ENCODE peak calls at places on chromosomes 11 and 22, in ten cellular contexts. E is stomach, Y is prostate gland, H is breast epithelium, I is HepG2, K is H1, S is endothelial cell of umbilical vein, F is suprapubic skin, U is HCT116, T is transverse colon. G is an unnamed sample.
A peak's percentile ranks its signal among the peaks of the same experiment; 100 is the strongest.

GRCh38 chr11:43367382-43368178 is 8.9 kb downstream of the TTC17 start:
- DNase-seq in T (no peak), I (no peak), K (no peak), E (no peak), F (no peak), S (no peak), Y (no peak), U (no peak), H (no peak), G (no peak)

GRCh38 chr22:21626735-21627469 is 2.9 kb downstream of the YDJC start:
- DNase-seq in F (no peak), S (no peak), I (no peak), H (no peak), Y (no peak), U (no peak), E (no peak), K (no peak), T (no peak), G (no peak)

GRCh38 chr22:25051073-25051472 is 98.6 kb downstream of the KIAA1671 start:
- DNase-seq in Y (no peak), H (no peak), F (no peak), E (no peak), K (no peak), I (no peak), S (no peak), U (peak; percentile 23), T (no peak), G (no peak)

GRCh38 chr11:11992257-11992690 is 16.2 kb downstream of the DKK3 start:
- DNase-seq in H (no peak), S (no peak), K (no peak), I (peak; percentile 84), T (no peak), U (no peak), E (peak; percentile 56), F (no peak), Y (no peak), G (no peak)

GRCh38 chr11:62752994-62753735 is 795 bp downstream of the ZBTB3 start:
- DNase-seq in K (no peak), U (no peak), F (no peak), S (no peak), E (no peak), H (no peak), I (no peak), Y (no peak), T (no peak), G (peak; percentile 82)

GRCh38 chr11:130737866-130738431 is 178.3 kb downstream of the SNX19 start:
- DNase-seq in E (peak; percentile 43), U (no peak), I (no peak), Y (no peak), K (no peak), T (no peak), H (no peak), F (no peak), S (peak; percentile 88), G (peak; percentile 47)

GRCh38 chr22:25395915-25396314 is 168.6 kb upstream of the GRK3 start:
- DNase-seq in T (no peak), Y (no peak), F (no peak), K (no peak), H (no peak), U (no peak), I (peak; percentile 91), E (no peak), S (no peak), G (no peak)

GRCh38 chr22:36977401-36977861 is 41.8 kb downstream of the TST start:
- DNase-seq in K (peak; percentile 57), F (peak; percentile 76), E (peak; percentile 67), S (peak; percentile 19), H (peak; percentile 30), I (peak; percentile 41), Y (peak; percentile 17), U (no peak), T (peak; percentile 86), G (peak; percentile 94)

GRCh38 chr11:41578421-41579047 is 119.1 kb upstream of the LRRC4C start:
- DNase-seq in I (no peak), F (no peak), U (no peak), H (no peak), Y (no peak), T (no peak), S (no peak), E (no peak), K (no peak), G (no peak)

GRCh38 chr22:47165338-47165931 is 403.0 kb downstream of the TBC1D22A start:
- DNase-seq in T (peak; percentile 5), S (no peak), E (no peak), K (no peak), H (no peak), Y (no peak), F (peak; percentile 57), I (no peak), U (no peak), G (peak; percentile 63)

GRCh38 chr11:126914941-126915340 is 85.6 kb downstream of the KIRREL3 start:
- DNase-seq in F (no peak), E (no peak), I (no peak), U (no peak), S (no peak), H (no peak), T (no peak), Y (no peak), K (no peak), G (no peak)

GRCh38 chr11:96760815-96761214 is 371.0 kb downstream of the JRKL start:
- DNase-seq in T (no peak), S (no peak), Y (no peak), I (no peak), H (no peak), E (no peak), U (no peak), K (no peak), F (no peak), G (no peak)

GRCh38 chr11:117198613-117199012 is 557 bp upstream of the TAGLN start:
- DNase-seq in T (no peak), S (no peak), E (no peak), Y (no peak), H (no peak), F (no peak), I (no peak), U (no peak), K (no peak), G (no peak)

DNA sequence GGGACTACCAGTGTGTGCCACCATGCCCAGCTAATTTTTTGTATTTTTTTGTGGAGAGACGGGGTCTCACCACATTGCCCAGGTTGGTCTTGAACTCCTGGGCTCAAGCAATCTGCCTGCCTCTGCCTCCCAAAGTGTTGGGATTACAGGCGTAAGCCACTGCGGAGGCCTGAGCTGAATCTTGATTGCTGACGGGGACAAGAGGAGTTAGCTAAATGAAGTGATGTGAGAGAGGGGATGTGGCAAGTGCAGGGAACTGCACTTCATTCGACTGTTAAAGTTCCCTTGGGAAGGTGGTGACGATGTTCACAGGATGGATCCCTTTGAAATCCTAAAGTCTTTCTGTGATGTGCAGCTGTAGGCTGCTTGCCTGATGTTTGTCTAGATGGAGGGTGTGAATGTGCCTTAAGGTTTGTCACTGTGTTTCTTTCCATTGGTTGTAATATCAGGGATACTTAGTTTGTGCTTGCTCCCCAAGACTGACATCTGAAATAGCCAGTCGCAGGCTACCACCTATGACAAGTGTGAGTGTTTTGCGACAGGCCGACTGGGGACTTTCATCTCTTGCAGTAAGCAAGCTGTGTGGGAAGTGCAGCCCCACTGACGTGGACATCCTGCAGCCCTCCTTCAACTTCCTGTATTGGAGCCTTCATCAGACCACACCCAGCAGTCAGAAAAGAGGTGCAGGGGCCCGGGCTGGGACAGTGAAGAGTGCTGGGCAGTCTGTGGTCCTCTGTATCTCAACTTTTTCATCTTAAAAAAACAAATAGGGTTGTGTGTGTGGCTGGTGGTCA is 19.6 kb upstream of the CCDC134 start:
- DNase-seq in Y (no peak), K (no peak), U (no peak), T (peak; percentile 81), E (peak; percentile 67), I (peak; percentile 56), S (peak; percentile 49), H (peak; percentile 27), F (peak; percentile 80), G (peak; percentile 97)
- TF ChIP-seq POLR2A in Y (no peak), K (no peak), U (no peak), T (peak; percentile 61), E (no peak), I (no peak), S (no peak), H (no peak), F (no peak), G (peak; percentile 61)

GRCh38 chr11:10394229-10395100 is 60.6 kb upstream of the AMPD3 start:
- DNase-seq in F (no peak), U (no peak), T (no peak), E (no peak), K (no peak), S (no peak), H (no peak), Y (no peak), I (peak; percentile 62), G (no peak)
- H3K4me1 ChIP-seq in F (peaks cover 11% of the 10 kb centered on the region), U (peaks cover 8% of the 10 kb centered on the region), T (no peaks in the 10 kb centered on the region), E (no peaks in the 10 kb centered on the region), K (no peaks in the 10 kb centered on the region), S (no peaks in the 10 kb centered on the region), H (no peaks in the 10 kb centered on the region), Y (no peaks in the 10 kb centered on the region), I (peaks cover 11% of the 10 kb centered on the region), G (peaks cover 8% of the 10 kb centered on the region)

DNA sequence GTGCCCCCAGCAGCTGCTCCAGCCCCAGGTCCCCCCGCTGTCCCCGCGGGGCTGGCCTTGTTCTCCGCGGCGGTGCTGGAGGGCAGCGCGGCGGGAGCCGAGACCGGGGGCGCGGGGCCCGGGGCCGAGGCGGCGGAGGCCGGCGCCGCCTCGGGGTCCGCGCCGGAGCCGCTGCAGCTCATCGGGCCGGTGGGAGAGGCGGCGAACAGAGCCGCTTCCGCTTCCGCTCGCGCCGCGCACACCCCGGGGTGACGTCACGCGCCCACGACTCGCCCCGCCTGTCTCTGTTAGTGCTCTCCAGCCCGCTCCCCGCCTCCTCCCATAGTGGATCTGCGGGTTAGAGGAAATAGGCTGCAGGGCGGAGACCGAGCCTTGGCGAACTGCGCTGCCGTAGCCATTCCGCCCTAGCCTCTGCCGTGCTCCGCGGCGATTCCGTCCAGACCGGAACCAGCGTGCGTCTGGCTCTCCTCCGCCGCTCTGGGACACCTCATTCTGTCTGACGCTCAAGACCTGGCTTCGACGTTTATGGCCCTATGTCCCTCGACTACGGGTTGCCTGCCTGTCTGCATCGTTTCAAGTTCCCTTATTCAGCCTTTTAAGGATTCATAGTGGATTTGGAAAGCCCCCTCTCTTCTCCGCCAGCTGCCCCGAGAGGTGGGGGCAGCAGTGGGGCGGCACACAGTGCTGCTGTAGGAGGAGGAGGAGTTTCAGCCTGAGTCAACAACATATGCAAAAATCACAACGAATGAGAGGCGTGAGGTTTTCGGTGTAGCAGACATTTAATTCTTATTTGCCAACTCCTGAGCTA is at the start of gene TAF10:
- DNase-seq in T (peak; percentile 98), S (peak; percentile 97), K (no peak), U (peak; percentile 75), Y (peak; percentile 97), F (peak; percentile 98), H (peak; percentile 97), E (peak; percentile 98), I (peak; percentile 87), G (peak; percentile 100)
- TF ChIP-seq POLR2AphosphoS5 in T (peak; percentile 97), S (peak; percentile 96), K (peak; percentile 94), U (peak; percentile 98), Y (peak; percentile 96), F (peak; percentile 94), H (peak; percentile 95), E (peak; percentile 94), I (peak; percentile 94), G (peak; percentile 100)

DNA sequence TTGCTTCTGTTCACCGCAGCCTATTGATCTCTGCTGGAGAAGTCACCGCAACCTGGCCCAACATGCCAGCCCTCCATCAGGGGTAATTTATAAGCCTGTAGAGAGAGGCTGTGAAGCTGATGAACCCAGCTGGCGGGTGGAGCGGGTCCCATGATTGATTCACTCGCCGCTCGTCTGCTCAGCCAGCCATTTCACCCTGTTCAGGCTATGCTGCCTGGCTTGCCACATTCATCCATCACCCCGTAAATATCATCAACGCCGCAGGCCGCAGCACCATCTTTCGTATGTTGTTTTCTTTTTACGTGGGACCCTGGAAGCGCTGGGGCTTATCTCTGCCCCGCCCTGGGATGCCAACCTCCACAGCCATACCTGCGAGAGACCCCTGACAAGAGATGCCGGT is 116.8 kb upstream of the OPCML start:
- DNase-seq in K (no peak), S (no peak), T (no peak), Y (no peak), U (no peak), E (no peak), H (no peak), I (no peak), F (no peak), G (no peak)
- TF ChIP-seq POLR2A in K (no peak), S (no peak), T (no peak), Y (no peak), U (no peak), E (no peak), H (no peak), I (no peak), F (no peak), G (no peak)

G was measured in spleen.